ENCODE peak calls at places on chromosomes 12 and 14, in six cellular contexts. A is left lung, F is suprapubic skin, Q is stomach, O is IMR-90, K is PC-9. M is an unnamed sample. For H3K27me3, the result is how much of the 10 kb centered on the place peaks cover.

GRCh38 chr14:52792097-52792415 is 649 bp upstream of the GNPNAT1 start:
- DNase-seq in A (no peak), F (no peak), Q (no peak), O (no peak), K (no peak), M (no peak)

GRCh38 chr12:94650143-94651056 is at the start of gene TMCC3:
- DNase-seq in A (peak), F (peak), Q (peak), O (no peak), K (no peak), M (no peak)

GRCh38 chr14:60106341-60106740 is 14.6 kb downstream of the PCNX4 start:
- DNase-seq in A (no peak), F (no peak), Q (no peak), O (peak), K (no peak), M (no peak)

GRCh38 chr14:62706217-62706616 is 339.0 kb downstream of the KCNH5 start:
- DNase-seq in A (no peak), F (no peak), Q (no peak), O (peak), K (no peak), M (no peak)

GRCh38 chr12:131831635-131832041 is 3.4 kb downstream of the MMP17 start:
- DNase-seq in A (no peak), F (no peak), Q (no peak), O (peak), K (no peak), M (no peak)

GRCh38 chr12:22312336-22312735 is 22.2 kb downstream of the ST8SIA1 start:
- DNase-seq in A (no peak), F (peak), Q (no peak), O (peak), K (peak), M (no peak)

GRCh38 chr12:93297032-93297431 is 80.7 kb upstream of the NUDT4 start:
- DNase-seq in A (no peak), F (no peak), Q (no peak), O (no peak), K (no peak), M (no peak)

GRCh38 chr14:104792101-104792884 is 3.3 kb downstream of the AKT1 start:
- DNase-seq in A (peak), F (no peak), Q (peak), O (no peak), K (no peak), M (no peak)

GRCh38 chr14:98633380-98633779 is 638.6 kb downstream of the BCL11B start:
- DNase-seq in A (no peak), F (no peak), Q (no peak), O (no peak), K (no peak), M (no peak)

GRCh38 chr14:60008042-60008441 is 83.7 kb upstream of the PCNX4 start:
- DNase-seq in A (no peak), F (no peak), Q (no peak), O (no peak), K (no peak), M (no peak)

GRCh38 chr12:45235087-45236025 is 19.5 kb downstream of the ANO6 start:
- DNase-seq in A (no peak), F (no peak), Q (no peak), O (peak), K (peak), M (peak)

GRCh38 chr14:52923902-52924575 is 26.8 kb downstream of the FERMT2 start:
- DNase-seq in A (no peak), F (no peak), Q (no peak), O (no peak), K (no peak), M (no peak)

GRCh38 chr12:29241821-29242591 is 92.9 kb downstream of the FAR2 start:
- DNase-seq in A (no peak), F (no peak), Q (peak), O (peak), K (peak), M (no peak)

GRCh38 chr12:24853588-24853987 is 95.3 kb downstream of the BCAT1 start:
- DNase-seq in A (no peak), F (no peak), Q (no peak), O (peak), K (peak), M (no peak)

GRCh38 chr12:124487065-124487833 is 80.2 kb downstream of the NCOR2 start:
- DNase-seq in A (peak), F (peak), Q (no peak), O (no peak), K (no peak), M (no peak)

GRCh38 chr12:19003987-19004619 is 125.4 kb upstream of the PLEKHA5 start:
- DNase-seq in A (no peak), F (no peak), Q (no peak), O (no peak), K (no peak), M (no peak)

GRCh38 chr12:2795291-2796186 is 769 bp downstream of the FKBP4 start:
- DNase-seq in A (peak), F (peak), Q (peak), O (peak), K (no peak), M (no peak)
- H3K27ac ChIP-seq in A (peak), F (peak), Q (peak), O (peak), K (no peak), M (no peak)

GRCh38 chr12:49367381-49368239 is at the start of gene SPATS2:
- DNase-seq in A (no peak), F (peak), Q (no peak), O (no peak), K (no peak), M (peak)

GRCh38 chr12:49368240-49368600 is 958 bp downstream of the SPATS2 start:
- DNase-seq in A (no peak), F (no peak), Q (no peak), O (no peak), K (no peak), M (no peak)

GRCh38 chr12:49364989-49365388 is 2.3 kb upstream of the SPATS2 start:
- DNase-seq in A (no peak), F (no peak), Q (no peak), O (peak), K (no peak), M (no peak)

GRCh38 chr12:49365542-49365941 is 1.7 kb upstream of the SPATS2 start:
- DNase-seq in A (no peak), F (no peak), Q (no peak), O (peak), K (peak), M (no peak)

DNA sequence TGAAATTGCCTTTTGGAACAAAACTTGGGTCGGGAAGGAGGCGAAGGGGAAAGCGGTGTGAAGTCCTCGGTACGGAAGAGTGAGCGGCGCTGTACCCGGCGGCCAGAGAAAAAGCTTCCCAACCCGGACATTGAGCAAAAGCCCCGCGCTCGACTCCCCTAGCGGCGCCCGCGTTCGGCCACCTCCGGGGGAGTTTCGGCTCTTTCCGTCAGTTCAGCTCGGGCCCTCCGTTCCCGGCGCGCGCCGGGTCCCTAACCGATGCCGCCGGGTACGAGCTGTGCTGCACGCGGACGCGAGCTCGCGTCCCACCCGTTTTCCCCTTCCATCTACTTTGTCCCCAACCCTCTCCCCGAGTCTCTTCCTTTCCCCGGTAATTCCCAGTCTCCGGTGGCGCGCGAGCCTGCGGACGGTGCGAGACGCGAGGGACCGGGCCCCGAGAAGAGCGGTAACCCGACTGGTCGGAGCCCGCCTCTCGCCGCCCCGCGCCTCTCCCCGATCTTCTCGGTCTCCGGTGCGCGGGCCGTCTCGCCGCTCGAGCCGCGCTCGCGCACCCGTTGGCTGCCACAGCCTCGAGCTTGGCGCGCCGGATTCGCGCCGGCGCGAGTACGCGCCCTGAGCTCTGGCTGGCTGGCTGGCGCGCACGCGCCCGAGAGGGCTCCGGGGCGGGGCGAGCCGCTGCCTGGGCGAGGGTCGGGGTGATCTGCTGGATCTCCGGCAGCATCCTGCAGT is 446 bp upstream of the SPATS2 start:
- DNase-seq in A (peak), F (peak), Q (peak), O (peak), K (peak), M (no peak)
- TF ChIP-seq CTCF in A (no peak), F (no peak), Q (peak), O (peak), K (no peak), M (peak)

GRCh38 chr14:22395803-22396202 is 193.2 kb downstream of the DAD1 start:
- DNase-seq in A (no peak), F (no peak), Q (no peak), O (no peak), K (no peak), M (no peak)

GRCh38 chr14:22400590-22401259 is 188.3 kb downstream of the DAD1 start:
- DNase-seq in A (no peak), F (no peak), Q (no peak), O (no peak), K (no peak), M (no peak)

GRCh38 chr14:22399776-22400175 is 189.2 kb downstream of the DAD1 start:
- DNase-seq in A (no peak), F (no peak), Q (no peak), O (no peak), K (no peak), M (no peak)

GRCh38 chr14:22394616-22395015 is 194.4 kb downstream of the DAD1 start:
- DNase-seq in A (no peak), F (no peak), Q (no peak), O (no peak), K (no peak), M (no peak)

GRCh38 chr14:22397338-22397737 is 191.7 kb downstream of the DAD1 start:
- DNase-seq in A (no peak), F (no peak), Q (no peak), O (no peak), K (no peak), M (no peak)
- H3K27me3 ChIP-seq in A (under half), F (under half), Q (under half), O (half or more), K (under half), M (under half)

GRCh38 chr12:116665666-116666304 is 72.1 kb downstream of the SPRING1 start:
- DNase-seq in A (no peak), F (no peak), Q (no peak), O (no peak), K (no peak), M (no peak)
- H3K27ac ChIP-seq in A (no peak), F (no peak), Q (no peak), O (no peak), K (no peak), M (no peak)

GRCh38 chr12:113359939-113360748 is 1.8 kb downstream of the PLBD2 start:
- DNase-seq in A (no peak), F (no peak), Q (no peak), O (no peak), K (no peak), M (no peak)
- TF ChIP-seq CTCF in A (no peak), F (no peak), Q (no peak), O (peak), K (no peak), M (no peak)

DNA sequence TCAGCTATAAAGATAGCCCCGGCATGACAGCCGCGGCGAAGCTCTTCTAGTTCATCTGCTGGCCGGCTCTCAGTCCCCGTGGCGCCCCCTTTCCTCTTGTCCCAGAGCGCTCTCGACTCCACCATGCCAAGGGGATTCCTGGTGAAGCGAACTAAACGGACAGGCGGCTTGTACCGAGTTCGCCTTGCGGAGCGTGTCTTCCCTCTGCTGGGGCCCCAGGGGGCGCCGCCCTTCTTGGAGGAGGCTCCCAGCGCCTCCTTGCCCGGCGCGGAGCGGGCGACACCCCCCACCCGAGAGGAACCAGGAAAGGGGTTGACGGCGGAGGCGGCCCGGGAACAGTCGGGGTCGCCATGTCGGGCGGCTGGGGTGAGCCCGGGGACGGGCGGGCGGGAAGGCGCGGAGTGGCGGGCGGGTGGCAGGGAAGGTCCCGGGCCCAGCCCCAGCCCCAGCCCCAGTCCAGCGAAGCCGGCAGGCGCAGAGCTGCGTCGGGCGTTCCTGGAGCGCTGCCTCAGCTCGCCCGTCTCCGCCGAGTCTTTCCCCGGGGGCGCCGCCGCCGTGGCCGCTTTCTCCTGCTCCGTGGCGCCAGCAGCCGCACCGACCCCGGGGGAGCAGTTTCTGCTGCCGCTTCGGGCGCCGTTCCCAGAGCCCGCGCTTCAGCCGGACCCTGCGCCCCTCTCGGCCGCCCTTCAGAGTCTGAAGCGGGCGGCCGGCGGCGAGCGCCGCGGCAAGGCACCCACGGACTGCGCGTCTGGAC is at the start of gene INSM2:
- DNase-seq in A (peak), F (no peak), Q (no peak), O (peak), K (no peak), M (no peak)
- H3K27me3 ChIP-seq in A (half or more), F (half or more), Q (under half), O (under half), K (under half), M (under half)